ENCODE peak calls at places on chromosomes 11 and 22, in ten cellular contexts. E, G, Y, J, D, M, L, T, S and N are unnamed samples.

GRCh38 chr22:29842740-29843139 is 4.7 kb upstream of the ASCC2 start:
- DNase-seq in E (no peak), G (no peak), Y (no peak), J (peak), D (no peak), M (no peak), L (peak), T (no peak), S (peak), N (peak)

GRCh38 chr22:23841736-23842404 is 3.1 kb upstream of the DERL3 start:
- DNase-seq in E (no peak), G (no peak), Y (no peak), J (no peak), D (no peak), M (peak), L (no peak), T (no peak), S (no peak), N (no peak)

GRCh38 chr11:40168461-40168860 is 1291.0 kb downstream of the LRRC4C start:
- DNase-seq in E (no peak), G (no peak), Y (no peak), J (no peak), D (no peak), M (no peak), L (no peak), T (no peak), S (no peak), N (no peak)

GRCh38 chr22:32951081-32951806 is 106.9 kb downstream of the SYN3 start:
- DNase-seq in E (peak), G (no peak), Y (no peak), J (no peak), D (no peak), M (no peak), L (no peak), T (no peak), S (no peak), N (no peak)

GRCh38 chr11:57410287-57410686 is 16.6 kb downstream of the SLC43A3 start:
- DNase-seq in E (no peak), G (no peak), Y (no peak), J (peak), D (no peak), M (no peak), L (no peak), T (no peak), S (peak), N (no peak)

GRCh38 chr22:47039356-47039755 is 276.9 kb downstream of the TBC1D22A start:
- DNase-seq in E (no peak), G (no peak), Y (no peak), J (no peak), D (no peak), M (no peak), L (no peak), T (no peak), S (no peak), N (no peak)

GRCh38 chr22:37244114-37244921 is at the start of gene RAC2:
- DNase-seq in E (peak), G (peak), Y (peak), J (peak), D (no peak), M (no peak), L (peak), T (peak), S (no peak), N (no peak)

GRCh38 chr11:19631657-19632325 is 80.8 kb upstream of the NAV2 start:
- DNase-seq in E (no peak), G (no peak), Y (no peak), J (no peak), D (no peak), M (no peak), L (no peak), T (no peak), S (peak), N (no peak)

GRCh38 chr11:36594316-36594989 is at the start of gene IFTAP:
- DNase-seq in E (peak), G (peak), Y (peak), J (peak), D (peak), M (peak), L (peak), T (peak), S (peak), N (peak)

GRCh38 chr11:4454031-4454430 is 4.9 kb downstream of the OR52K2 start:
- DNase-seq in E (no peak), G (no peak), Y (no peak), J (peak), D (no peak), M (no peak), L (no peak), T (no peak), S (no peak), N (no peak)

GRCh38 chr22:50691521-50691920 is 18.9 kb downstream of the SHANK3 start:
- DNase-seq in E (peak), G (no peak), Y (no peak), J (peak), D (peak), M (no peak), L (peak), T (peak), S (peak), N (peak)

GRCh38 chr11:81278986-81279385 is 1454.7 kb downstream of the FAM181B start:
- DNase-seq in E (no peak), G (no peak), Y (no peak), J (no peak), D (peak), M (no peak), L (no peak), T (no peak), S (no peak), N (no peak)

GRCh38 chr22:17941501-17942406 is 82.6 kb downstream of the MICAL3 start:
- DNase-seq in E (no peak), G (no peak), Y (no peak), J (no peak), D (no peak), M (no peak), L (no peak), T (no peak), S (no peak), N (no peak)

GRCh38 chr11:63858628-63859550 is 20.0 kb downstream of the MARK2 start:
- DNase-seq in E (no peak), G (peak), Y (no peak), J (peak), D (no peak), M (no peak), L (no peak), T (no peak), S (peak), N (no peak)

GRCh38 chr11:62546937-62547625 is 475 bp upstream of the AHNAK start:
- DNase-seq in E (no peak), G (peak), Y (no peak), J (peak), D (no peak), M (no peak), L (peak), T (no peak), S (peak), N (peak)

GRCh38 chr11:35174666-35175065 is 35.7 kb downstream of the CD44 start:
- DNase-seq in E (no peak), G (no peak), Y (no peak), J (peak), D (no peak), M (no peak), L (no peak), T (no peak), S (peak), N (peak)

GRCh38 chr11:103923473-103923931 is 112.9 kb upstream of the DDI1 start:
- DNase-seq in E (no peak), G (no peak), Y (no peak), J (no peak), D (no peak), M (no peak), L (peak), T (no peak), S (no peak), N (no peak)

GRCh38 chr22:48658246-48658645 is 1169.4 kb downstream of the BRD1 start:
- DNase-seq in E (no peak), G (no peak), Y (no peak), J (no peak), D (no peak), M (no peak), L (no peak), T (no peak), S (no peak), N (no peak)

GRCh38 chr11:117271208-117271607 is 19.9 kb upstream of the BACE1-AS start:
- DNase-seq in E (no peak), G (no peak), Y (no peak), J (no peak), D (no peak), M (no peak), L (no peak), T (no peak), S (no peak), N (no peak)

GRCh38 chr11:17421781-17422180 is 33.3 kb upstream of the KCNJ11 start:
- DNase-seq in E (no peak), G (no peak), Y (no peak), J (no peak), D (peak), M (no peak), L (no peak), T (no peak), S (no peak), N (no peak)

GRCh38 chr11:26985941-26986340 is 8.0 kb upstream of the FIBIN start:
- DNase-seq in E (no peak), G (no peak), Y (no peak), J (no peak), D (no peak), M (no peak), L (no peak), T (no peak), S (no peak), N (no peak)

GRCh38 chr22:21926728-21927127 is 25.9 kb downstream of the PPM1F start:
- DNase-seq in E (no peak), G (no peak), Y (no peak), J (no peak), D (no peak), M (peak), L (no peak), T (no peak), S (no peak), N (no peak)

GRCh38 chr22:30806391-30806861 is 111.8 kb downstream of the OSBP2 start:
- DNase-seq in E (no peak), G (no peak), Y (no peak), J (peak), D (no peak), M (no peak), L (peak), T (no peak), S (no peak), N (peak)

GRCh38 chr22:48554893-48555552 is 1272.7 kb downstream of the BRD1 start:
- DNase-seq in E (no peak), G (no peak), Y (no peak), J (no peak), D (no peak), M (no peak), L (no peak), T (no peak), S (no peak), N (peak)